ENCODE peak calls at places on chromosome 22, in six cellular contexts. P is right lobe of liver, O is thoracic aorta, B is neural progenitor cell, Y is astrocyte of the spinal cord, L is A673. U is an unnamed sample.

GRCh38 chr22:50734986-50735738 is 2.8 kb upstream of the ACR start:
- DNase-seq in O (no peak), L (no peak), P (no peak), B (no peak), Y (no peak), U (no peak)

GRCh38 chr22:49518436-49518970 is 309.2 kb downstream of the BRD1 start:
- DNase-seq in P (no peak), L (no peak), B (no peak), Y (no peak), O (no peak), U (no peak)

GRCh38 chr22:46105494-46106278 is 44.6 kb upstream of the PPARA start:
- DNase-seq in P (no peak), O (no peak), B (no peak), Y (peak), L (no peak), U (no peak)

GRCh38 chr22:39180566-39180965 is 28.1 kb upstream of the CBX7 start:
- DNase-seq in O (no peak), Y (no peak), L (no peak), B (no peak), P (no peak), U (peak)

GRCh38 chr22:27420817-27421361 is 380.7 kb downstream of the MN1 start:
- DNase-seq in L (peak), Y (peak), P (peak), O (peak), B (no peak), U (peak)

GRCh38 chr22:38296372-38296771 is 20.9 kb downstream of the CSNK1E start:
- DNase-seq in B (no peak), Y (no peak), P (no peak), L (no peak), O (no peak), U (no peak)

GRCh38 chr22:36467042-36467810 is 14.2 kb downstream of the TXN2 start:
- DNase-seq in P (no peak), O (no peak), L (peak), B (no peak), Y (peak), U (no peak)

GRCh38 chr22:37062366-37062655 is 10.8 kb downstream of the KCTD17 start:
- DNase-seq in P (no peak), Y (no peak), L (no peak), B (no peak), O (no peak), U (no peak)

GRCh38 chr22:46894851-46895640 is 132.6 kb downstream of the TBC1D22A start:
- DNase-seq in B (no peak), L (no peak), O (no peak), P (no peak), Y (no peak), U (no peak)

GRCh38 chr22:20239063-20239950 is 28.8 kb downstream of the RTN4R start:
- DNase-seq in P (no peak), B (no peak), Y (no peak), O (no peak), L (peak), U (no peak)

GRCh38 chr22:49154433-49154832 is 673.2 kb downstream of the BRD1 start:
- DNase-seq in Y (no peak), L (no peak), P (no peak), O (no peak), B (no peak), U (peak)

GRCh38 chr22:21026783-21027692 is 5.3 kb downstream of the SLC7A4 start:
- DNase-seq in Y (peak), B (no peak), P (no peak), O (no peak), L (no peak), U (no peak)

GRCh38 chr22:19108807-19109197 is 13.4 kb downstream of the DGCR2 start:
- DNase-seq in B (no peak), L (no peak), O (no peak), Y (no peak), P (no peak), U (peak)

GRCh38 chr22:25698461-25698860 is 43.5 kb upstream of the MYO18B start:
- DNase-seq in Y (no peak), L (no peak), B (no peak), P (no peak), O (no peak), U (no peak)

GRCh38 chr22:49026476-49027121 is 801.1 kb downstream of the BRD1 start:
- DNase-seq in Y (no peak), P (peak), O (no peak), L (peak), B (peak), U (peak)

GRCh38 chr22:36384766-36385400 is 2.9 kb downstream of the MYH9 start:
- DNase-seq in L (peak), Y (peak), B (peak), O (no peak), P (no peak), U (no peak)

GRCh38 chr22:47066616-47066905 is 304.1 kb downstream of the TBC1D22A start:
- DNase-seq in L (no peak), Y (no peak), P (no peak), B (no peak), O (no peak), U (no peak)

GRCh38 chr22:49053574-49053973 is 774.1 kb downstream of the BRD1 start:
- DNase-seq in P (no peak), Y (no peak), L (no peak), O (no peak), B (no peak), U (no peak)

GRCh38 chr22:19865141-19865829 is 10.6 kb upstream of the GNB1L start:
- DNase-seq in O (no peak), B (no peak), P (no peak), L (no peak), Y (no peak), U (no peak)

GRCh38 chr22:38176170-38176741 is 5.4 kb downstream of the PLA2G6 start:
- DNase-seq in P (peak), L (no peak), Y (peak), B (no peak), O (no peak), U (no peak)

GRCh38 chr22:39634530-39635399 is 64.2 kb downstream of the CACNA1I start:
- DNase-seq in Y (peak), L (peak), B (no peak), O (no peak), P (no peak), U (no peak)

GRCh38 chr22:42329504-42329903 is 59.1 kb upstream of the TCF20 start:
- DNase-seq in Y (no peak), L (no peak), P (no peak), B (no peak), O (no peak), U (no peak)
- TF ChIP-seq CTCF in Y (no peak), L (no peak), P (no peak), B (no peak), O (no peak), U (no peak)

GRCh38 chr22:33083212-33083611 is 25.0 kb upstream of the SYN3 start:
- DNase-seq in Y (no peak), B (no peak), O (no peak), L (no peak), P (no peak), U (no peak)
- TF ChIP-seq CTCF in Y (no peak), B (peak), O (no peak), L (peak), P (peak), U (peak)

DNA sequence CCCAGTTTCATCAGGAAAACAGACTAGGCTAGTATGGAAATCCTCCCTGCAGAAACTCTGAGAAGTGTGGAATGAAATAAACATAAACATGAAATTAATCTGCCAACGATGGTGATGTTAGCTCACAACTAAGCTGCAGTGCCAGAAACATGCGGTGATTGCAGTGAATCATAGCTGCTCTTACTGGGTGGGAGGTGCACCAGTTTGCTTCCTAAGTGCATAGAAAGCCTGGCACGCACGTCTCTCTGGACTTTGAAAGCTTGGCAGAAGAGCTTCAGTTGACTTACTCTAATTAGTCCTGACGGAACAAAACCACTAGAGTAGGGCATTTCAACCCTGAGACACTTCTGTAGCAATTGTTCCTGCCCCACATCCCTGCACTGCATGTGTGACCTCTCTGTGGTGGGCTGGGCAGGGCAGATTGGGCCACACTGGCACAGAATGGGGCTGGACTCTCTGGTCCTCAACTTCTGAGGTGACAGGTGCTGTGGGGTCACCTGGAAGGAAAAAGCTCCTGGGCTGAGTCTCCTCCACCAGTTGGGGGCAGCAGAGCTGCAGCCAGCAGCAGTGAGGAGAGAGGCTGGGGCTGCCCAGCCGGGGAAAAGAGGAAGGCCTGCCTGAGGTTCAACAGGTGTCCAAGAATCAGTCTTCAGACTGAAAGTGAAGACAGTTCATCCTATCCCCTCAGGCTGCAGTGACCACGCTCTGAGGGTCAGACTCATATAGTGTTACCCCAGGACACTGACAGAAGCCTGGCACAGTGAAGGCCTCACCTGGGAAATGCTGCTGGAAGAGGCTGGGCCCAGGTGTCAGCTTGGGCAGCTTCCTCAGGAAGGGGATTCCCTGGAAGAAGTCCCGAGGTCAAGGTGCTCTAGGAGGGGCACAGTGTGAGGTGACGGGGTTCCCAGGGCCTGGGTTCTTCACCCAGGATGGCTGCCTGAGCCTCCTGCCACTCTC is 40.5 kb downstream of the GGTLC2 start:
- DNase-seq in P (peak), B (peak), L (no peak), Y (peak), O (no peak), U (no peak)
- TF ChIP-seq CTCF in P (peak), B (peak), L (peak), Y (peak), O (no peak), U (peak)

DNA sequence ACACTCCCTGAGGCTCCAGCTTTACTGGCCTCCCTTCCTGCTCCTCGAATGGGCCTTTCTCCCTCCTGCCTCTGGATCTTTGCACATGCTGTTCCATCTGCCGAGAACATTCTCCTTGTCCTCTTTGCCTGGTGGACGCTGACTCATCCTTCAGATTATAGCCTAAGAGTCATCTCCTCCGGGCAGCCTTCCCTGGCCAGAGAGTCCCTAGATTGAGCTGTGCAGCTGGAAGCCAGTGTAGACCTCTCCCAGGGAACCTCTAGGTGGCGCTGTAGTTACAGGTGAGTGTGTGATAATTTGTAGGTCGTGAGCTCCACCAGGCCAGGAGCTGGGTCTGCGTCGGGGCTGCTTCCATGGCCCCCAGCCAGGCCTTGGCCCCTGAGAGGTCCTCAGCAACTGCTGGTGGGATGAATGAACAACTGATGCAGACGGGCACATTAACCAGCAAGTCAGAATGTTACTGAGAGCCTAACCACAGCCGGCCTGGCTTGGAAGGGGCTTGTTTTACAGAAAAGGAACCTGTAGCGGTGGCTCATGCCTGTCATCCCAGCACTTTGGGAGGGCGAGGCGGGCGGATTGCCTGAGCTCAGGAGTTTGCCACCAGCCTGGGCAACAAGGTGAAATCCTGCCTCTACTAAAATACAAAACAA is 8.7 kb downstream of the PNPLA5 start:
- DNase-seq in B (peak), L (peak), Y (peak), P (no peak), O (no peak), U (peak)
- TF ChIP-seq CTCF in B (peak), L (peak), Y (peak), P (peak), O (no peak), U (peak)

DNA sequence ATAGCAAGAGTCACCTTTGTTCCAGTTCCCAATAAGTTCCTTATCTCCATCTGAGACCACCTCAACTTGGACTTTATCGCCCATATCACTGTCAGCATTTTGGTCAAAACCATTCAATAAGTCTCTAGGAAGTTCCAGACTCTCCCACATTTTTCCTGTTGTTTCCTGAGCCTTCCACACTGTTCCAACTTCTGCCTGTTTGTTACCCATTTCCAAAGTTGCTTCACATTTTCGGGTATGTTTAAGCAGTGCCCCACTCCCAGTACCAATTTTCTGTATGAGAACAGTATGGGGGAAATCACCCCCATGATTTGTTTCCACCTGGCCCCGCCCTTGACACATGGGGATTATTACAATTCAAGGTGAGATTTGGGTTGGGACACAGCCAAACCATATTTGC is 26.7 kb downstream of the BCL2L13 start:
- DNase-seq in L (no peak), Y (no peak), O (no peak), P (no peak), B (no peak), U (no peak)
- TF ChIP-seq CTCF in L (no peak), Y (no peak), O (no peak), P (no peak), B (no peak), U (no peak)

GRCh38 chr22:17095538-17095937 is 10.7 kb downstream of the IL17RA start:
- DNase-seq in O (no peak), L (peak), Y (no peak), P (no peak), B (peak), U (no peak)
- TF ChIP-seq CTCF in O (no peak), L (peak), Y (peak), P (no peak), B (peak), U (peak)

GRCh38 chr22:23031795-23032194 is 38.5 kb upstream of the GNAZ start:
- DNase-seq in Y (no peak), O (no peak), P (no peak), L (no peak), B (no peak), U (no peak)
- TF ChIP-seq CTCF in Y (no peak), O (no peak), P (no peak), L (no peak), B (no peak), U (no peak)

GRCh38 chr22:24518228-24518627 is 23.1 kb downstream of the UPB1 start:
- DNase-seq in O (no peak), B (no peak), L (no peak), P (peak), Y (no peak), U (no peak)

GRCh38 chr22:24523873-24524272 is 28.7 kb downstream of the UPB1 start:
- DNase-seq in Y (peak), B (no peak), P (no peak), O (no peak), L (no peak), U (no peak)

GRCh38 chr22:24518774-24519485 is 23.8 kb downstream of the UPB1 start:
- DNase-seq in O (no peak), L (no peak), Y (no peak), B (no peak), P (no peak), U (no peak)

GRCh38 chr22:24525416-24526037 is 29.4 kb downstream of the GUCD1 start:
- DNase-seq in B (peak), P (peak), L (peak), O (peak), Y (peak), U (no peak)

DNA sequence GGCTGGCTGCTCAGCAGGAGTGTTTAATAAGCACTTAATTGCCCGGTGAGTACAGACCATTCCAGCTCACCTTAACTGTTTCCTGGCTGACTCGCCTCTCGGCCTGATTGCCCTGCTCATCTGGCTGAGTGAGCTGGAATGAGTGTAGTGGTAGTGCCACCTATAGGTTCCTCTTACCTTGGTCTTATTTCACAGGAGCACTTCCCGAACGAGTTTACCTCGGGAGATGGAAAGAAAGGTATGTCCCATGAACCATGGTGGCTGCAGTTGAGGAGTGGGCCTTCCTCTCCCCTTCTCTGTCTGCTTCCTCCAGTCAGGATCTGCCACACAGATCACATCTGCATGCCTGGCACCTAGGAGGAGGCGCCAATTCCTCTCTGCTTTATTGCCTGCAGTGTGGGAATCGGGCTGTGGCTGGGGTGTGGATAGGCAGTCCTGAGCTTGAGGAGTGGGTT is 26.7 kb downstream of the UPB1 start:
- DNase-seq in Y (peak), O (no peak), B (peak), L (peak), P (peak), U (no peak)
- TF ChIP-seq CTCF in Y (peak), O (no peak), B (peak), L (peak), P (peak), U (peak)

DNA sequence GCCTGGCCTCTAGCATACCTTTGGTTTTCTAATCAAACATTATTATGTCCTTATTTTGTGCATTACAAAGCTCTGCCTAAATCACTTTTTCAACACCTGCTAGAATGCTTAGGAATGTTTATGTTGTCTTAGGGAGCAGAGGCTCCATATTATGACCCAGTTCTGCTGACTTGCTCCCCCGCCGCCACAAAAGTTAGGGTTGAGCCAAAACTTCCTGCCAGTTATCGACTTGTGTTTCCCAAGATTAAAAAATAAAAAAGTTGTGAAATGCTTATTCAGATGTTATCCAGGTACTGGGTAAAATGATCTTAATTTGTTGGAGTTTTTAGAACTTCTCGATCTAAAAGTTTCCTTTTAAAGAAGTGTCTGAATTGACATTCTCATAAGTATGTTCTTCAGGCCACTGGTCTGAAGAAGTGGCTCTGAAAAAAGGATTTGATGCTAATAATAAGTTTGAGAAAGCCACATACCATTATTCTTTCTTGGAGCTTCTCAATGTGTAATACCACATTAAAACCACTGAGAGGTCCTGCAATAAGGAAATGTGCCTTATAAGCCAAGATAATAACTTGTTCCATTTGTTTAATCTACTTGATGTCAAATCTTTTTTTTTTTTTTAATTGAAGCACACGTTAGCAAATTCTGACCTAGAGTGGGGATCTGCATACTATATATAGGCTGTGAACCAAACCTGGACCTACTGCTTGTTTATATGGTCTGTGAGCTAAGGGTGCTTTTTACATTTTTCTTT is 2.2 kb downstream of the RNF185 start:
- DNase-seq in P (no peak), L (no peak), B (no peak), O (no peak), Y (no peak), U (no peak)
- TF ChIP-seq CTCF in P (no peak), L (no peak), B (no peak), O (peak), Y (no peak), U (peak)

GRCh38 chr22:28951969-28952521 is 68.7 kb downstream of the ZNRF3 start:
- DNase-seq in L (no peak), O (no peak), P (no peak), B (peak), Y (peak), U (no peak)
- TF ChIP-seq CTCF in L (no peak), O (no peak), P (no peak), B (peak), Y (peak), U (peak)

U was measured in chondrocyte.